ENCODE peak calls at places on chromosome 7, in four cellular contexts. Z is neural progenitor cell, G is fibroblast of lung, J is endothelial cell of umbilical vein. N is an unnamed sample.

GRCh38 chr7:68276725-68277124 is 1280.1 kb downstream of the TYW1 start:
- DNase-seq in Z (no peak), G (no peak), J (no peak), N (no peak)

GRCh38 chr7:23474098-23474828 is 4.0 kb upstream of the IGF2BP3 start:
- DNase-seq in Z (peak; percentile 99), J (peak; percentile 95), G (peak; percentile 94), N (peak; percentile 95)

GRCh38 chr7:32039000-32039756 is 31.0 kb downstream of the PDE1C start:
- DNase-seq in Z (peak; percentile 31), J (no peak), G (no peak), N (no peak)

GRCh38 chr7:29770371-29770770 is 35.9 kb upstream of the WIPF3 start:
- DNase-seq in J (no peak), Z (no peak), G (no peak), N (no peak)

GRCh38 chr7:26990268-26990667 is 105.5 kb downstream of the HOXA1 start:
- DNase-seq in Z (no peak), G (peak; percentile 22), J (no peak), N (peak; percentile 33)

GRCh38 chr7:48351893-48352292 is 180.6 kb downstream of the ABCA13 start:
- DNase-seq in Z (no peak), G (no peak), J (no peak), N (no peak)

GRCh38 chr7:142568430-142569097 is 180.7 kb upstream of the PRSS1 start:
- DNase-seq in G (peak; percentile 93), J (peak; percentile 80), Z (no peak), N (peak; percentile 93)

GRCh38 chr7:45221896-45222604 is 64.5 kb downstream of the RAMP3 start:
- DNase-seq in Z (no peak), G (no peak), J (no peak), N (no peak)

GRCh38 chr7:1979591-1980560 is 252.9 kb downstream of the MAD1L1 start:
- DNase-seq in Z (no peak), J (no peak), G (no peak), N (no peak)

GRCh38 chr7:140003913-140004382 is 58.8 kb downstream of the PARP12 start:
- DNase-seq in G (peak; percentile 51), Z (peak; percentile 81), J (peak; percentile 58), N (peak; percentile 75)

GRCh38 chr7:100053201-100053600 is 3.6 kb downstream of the ZSCAN21 start:
- DNase-seq in Z (peak; percentile 23), J (peak; percentile 86), G (peak; percentile 57), N (peak; percentile 86)

GRCh38 chr7:13159467-13160184 is 472.2 kb downstream of the ARL4A start:
- DNase-seq in Z (no peak), J (no peak), G (no peak), N (no peak)

GRCh38 chr7:142581341-142581740 is 167.9 kb upstream of the PRSS1 start:
- DNase-seq in Z (no peak), J (no peak), G (peak; percentile 45), N (no peak)

GRCh38 chr7:5423272-5423843 is at the start of gene TNRC18:
- DNase-seq in G (no peak), Z (no peak), J (no peak), N (no peak)

GRCh38 chr7:9981950-9982349 is 991.7 kb upstream of the PHF14 start:
- DNase-seq in Z (no peak), J (no peak), G (peak; percentile 8), N (no peak)

GRCh38 chr7:47416454-47417121 is 165.3 kb downstream of the TNS3 start:
- DNase-seq in J (no peak), G (peak; percentile 50), Z (peak; percentile 19), N (no peak)

GRCh38 chr7:32516551-32517082 is 21.3 kb downstream of the AVL9 start:
- DNase-seq in Z (no peak), G (peak; percentile 69), J (no peak), N (no peak)

GRCh38 chr7:51590746-51591145 is 274.1 kb upstream of the COBL start:
- DNase-seq in G (no peak), J (no peak), Z (peak; percentile 58), N (no peak)

GRCh38 chr7:128891110-128891941 is 19.2 kb downstream of the KCP start:
- DNase-seq in J (no peak), Z (peak; percentile 63), G (no peak), N (no peak)

GRCh38 chr7:80463272-80463920 is 48.5 kb downstream of the GNAT3 start:
- DNase-seq in J (peak; percentile 42), Z (no peak), G (peak; percentile 25), N (peak; percentile 62)

GRCh38 chr7:133345690-133346421 is 93.0 kb downstream of the EXOC4 start:
- DNase-seq in J (no peak), G (no peak), Z (no peak), N (no peak)
- H3K4me2 ChIP-seq in J (no peak overlapping the region), G (no peak overlapping the region), Z (peak overlapping the region; percentile 48), N (no peak overlapping the region)

GRCh38 chr7:98881561-98882315 is 3.4 kb downstream of the TRRAP start:
- DNase-seq in J (no peak), G (no peak), Z (no peak), N (no peak)
- H3K4me2 ChIP-seq in J (no peak overlapping the region), G (no peak overlapping the region), Z (no peak overlapping the region), N (no peak overlapping the region)

DNA sequence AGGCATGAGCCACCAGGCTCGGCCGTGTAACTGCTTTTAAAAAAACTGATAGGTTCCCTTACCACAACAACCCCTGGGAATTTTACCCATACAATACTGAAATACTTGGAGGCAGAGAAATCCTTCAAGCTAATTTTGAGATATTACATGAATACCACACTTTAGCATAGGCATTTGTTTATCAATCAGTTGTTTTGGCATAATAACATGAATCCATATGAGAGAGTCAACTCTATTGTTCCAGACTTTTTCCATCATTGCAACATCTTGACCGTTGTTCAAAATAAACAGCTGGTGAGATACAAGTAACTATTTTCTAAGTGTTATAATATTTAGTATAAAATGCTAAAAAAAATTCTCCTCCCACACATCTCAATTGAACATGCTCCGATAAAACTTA is 36.8 kb downstream of the LAMB4 start:
- DNase-seq in Z (no peak), J (no peak), G (no peak), N (no peak)
- H3K4me2 ChIP-seq in Z (no peak overlapping the region), J (no peak overlapping the region), G (no peak overlapping the region), N (no peak overlapping the region)

DNA sequence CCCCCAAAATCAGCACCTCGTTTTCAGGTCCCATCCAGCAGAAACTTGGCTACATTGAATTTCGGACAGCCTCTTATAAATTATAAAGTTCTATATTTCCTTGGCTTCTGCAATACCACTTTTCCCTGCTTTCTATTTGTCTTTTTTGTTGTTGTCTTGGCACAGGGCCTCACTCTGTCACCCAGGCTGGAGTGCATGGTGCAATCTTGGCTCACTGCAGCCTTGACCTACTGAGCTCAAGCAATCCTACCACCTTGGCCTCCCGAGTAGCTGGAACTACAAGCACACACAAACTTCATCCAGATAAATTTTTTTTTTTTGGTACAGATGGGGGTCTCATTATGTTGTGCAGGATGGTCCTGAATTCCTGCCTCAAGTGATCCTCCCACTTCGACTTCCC is 55.3 kb upstream of the HECW1 start:
- DNase-seq in Z (no peak), G (no peak), J (no peak), N (no peak)
- H3K4me2 ChIP-seq in Z (no peak overlapping the region), G (no peak overlapping the region), J (no peak overlapping the region), N (no peak overlapping the region)

DNA sequence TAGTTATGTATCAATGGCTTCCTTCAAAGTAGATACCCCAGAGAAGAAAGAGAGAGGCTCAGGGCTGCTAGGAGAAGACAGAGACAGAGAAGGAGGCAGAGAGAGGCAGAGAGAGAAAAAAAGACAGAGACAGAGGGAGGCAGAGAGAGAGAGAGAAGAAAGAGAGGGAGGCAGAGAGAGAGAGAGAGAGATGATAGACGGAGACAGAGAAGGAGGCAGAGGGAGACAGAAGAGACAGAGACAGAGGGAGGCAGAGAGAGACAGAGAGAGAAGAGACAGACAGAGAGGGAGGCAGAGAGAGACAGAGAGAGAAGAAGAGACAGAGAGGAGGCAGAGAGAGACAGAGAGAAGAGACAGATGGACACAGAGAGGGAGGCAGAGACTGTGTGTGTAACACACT is 187.9 kb downstream of the DNAJB6 start:
- DNase-seq in Z (no peak), J (no peak), G (no peak), N (no peak)
- H3K4me2 ChIP-seq in Z (no peak overlapping the region), J (no peak overlapping the region), G (no peak overlapping the region), N (no peak overlapping the region)

N was measured in IMR-90.